ENCODE peak calls at places on chromosome 17, in eight cellular contexts. N is SK-N-SH, M is K562, L is GM23248, Q is mammary epithelial cell, R is neural progenitor cell, K is fibroblast of lung, Z is H9. D is an unnamed sample. For H4K20me1 and H3K9me3, the result is how much of the 10 kb centered on the place peaks cover.

GRCh38 chr17:63555475-63556156 is 5.3 kb downstream of the DCAF7 start:
- DNase-seq in N (no peak), M (no peak), L (no peak), Q (no peak), R (no peak), K (no peak), Z (no peak), D (no peak)

GRCh38 chr17:79192503-79193500 is 118.2 kb downstream of the ENGASE start:
- DNase-seq in N (no peak), M (peak), L (peak), Q (peak), R (peak), K (peak), Z (peak), D (peak)

GRCh38 chr17:66353937-66354401 is 51.6 kb downstream of the PRKCA start:
- DNase-seq in N (no peak), M (no peak), L (peak), Q (no peak), R (no peak), K (peak), Z (no peak), D (no peak)

GRCh38 chr17:11871773-11872172 is 125.5 kb downstream of the ZNF18 start:
- DNase-seq in N (peak), M (peak), L (no peak), Q (no peak), R (no peak), K (no peak), Z (no peak), D (no peak)

GRCh38 chr17:70137451-70138230 is 31.7 kb upstream of the KCNJ2 start:
- DNase-seq in N (no peak), M (no peak), L (peak), Q (peak), R (no peak), K (peak), Z (no peak), D (peak)

GRCh38 chr17:76000016-76000754 is 470 bp upstream of the CDK3 start:
- DNase-seq in N (peak), M (peak), L (peak), Q (no peak), R (peak), K (peak), Z (peak), D (peak)

GRCh38 chr17:66533572-66533971 is 231.2 kb downstream of the PRKCA start:
- DNase-seq in N (peak), M (no peak), L (no peak), Q (no peak), R (peak), K (peak), Z (peak), D (no peak)

GRCh38 chr17:78442648-78443128 is 64.2 kb downstream of the PGS1 start:
- DNase-seq in N (no peak), M (no peak), L (peak), Q (no peak), R (no peak), K (peak), Z (no peak), D (no peak)

GRCh38 chr17:57875109-57876022 is 25.5 kb upstream of the MRPS23 start:
- DNase-seq in N (peak), M (no peak), L (peak), Q (peak), R (peak), K (peak), Z (peak), D (no peak)

GRCh38 chr17:38870259-38871165 is 654 bp downstream of the LASP1 start:
- DNase-seq in N (peak), M (peak), L (peak), Q (peak), R (peak), K (peak), Z (peak), D (peak)

GRCh38 chr17:68260051-68260762 is 12.4 kb downstream of the AMZ2 start:
- DNase-seq in N (no peak), M (no peak), L (no peak), Q (no peak), R (no peak), K (no peak), Z (no peak), D (no peak)

GRCh38 chr17:75209061-75209460 is 3.6 kb downstream of the NUP85 start:
- DNase-seq in N (no peak), M (no peak), L (no peak), Q (no peak), R (no peak), K (no peak), Z (no peak), D (no peak)

GRCh38 chr17:67693811-67694210 is 23.9 kb upstream of the NOL11 start:
- DNase-seq in N (no peak), M (no peak), L (no peak), Q (no peak), R (no peak), K (no peak), Z (no peak), D (no peak)

GRCh38 chr17:10210151-10210574 is 11.8 kb upstream of the GAS7 start:
- DNase-seq in N (no peak), M (no peak), L (no peak), Q (peak), R (no peak), K (peak), Z (peak), D (no peak)

GRCh38 chr17:68909066-68909465 is 46.1 kb downstream of the ABCA8 start:
- DNase-seq in N (no peak), M (no peak), L (peak), Q (peak), R (no peak), K (peak), Z (no peak), D (peak)

GRCh38 chr17:76673729-76674128 is 30.2 kb upstream of the ST6GALNAC1 start:
- DNase-seq in N (peak), M (no peak), L (peak), Q (no peak), R (no peak), K (no peak), Z (no peak), D (no peak)

GRCh38 chr17:57636985-57637667 is 108.0 kb downstream of the CCDC182 start:
- DNase-seq in N (no peak), M (no peak), L (no peak), Q (peak), R (no peak), K (peak), Z (no peak), D (peak)

GRCh38 chr17:3482851-3483250 is 7.1 kb downstream of the ASPA start:
- DNase-seq in N (no peak), M (no peak), L (no peak), Q (no peak), R (no peak), K (no peak), Z (peak), D (no peak)

GRCh38 chr17:40610359-40610758 is 37.3 kb downstream of the SMARCE1 start:
- DNase-seq in N (no peak), M (no peak), L (no peak), Q (no peak), R (no peak), K (no peak), Z (no peak), D (no peak)

GRCh38 chr17:77147357-77147801 is 6.6 kb downstream of the SEC14L1 start:
- DNase-seq in N (no peak), M (no peak), L (no peak), Q (no peak), R (no peak), K (no peak), Z (no peak), D (peak)

GRCh38 chr17:28547623-28548416 is 4.6 kb downstream of the UNC119 start:
- DNase-seq in N (peak), M (peak), L (peak), Q (peak), R (peak), K (peak), Z (peak), D (peak)

GRCh38 chr17:1315891-1316403 is 36.5 kb downstream of the TRARG1 start:
- DNase-seq in N (no peak), M (no peak), L (no peak), Q (no peak), R (no peak), K (no peak), Z (no peak), D (no peak)

GRCh38 chr17:2412561-2413021 is 11.7 kb upstream of the MNT start:
- DNase-seq in N (peak), M (no peak), L (peak), Q (no peak), R (peak), K (peak), Z (peak), D (no peak)

GRCh38 chr17:4087911-4088693 is 54.7 kb downstream of the ZZEF1 start:
- DNase-seq in N (no peak), M (no peak), L (peak), Q (peak), R (no peak), K (no peak), Z (no peak), D (no peak)

GRCh38 chr17:885971-886571 is 93.5 kb downstream of the NXN start:
- DNase-seq in N (no peak), M (no peak), L (no peak), Q (no peak), R (no peak), K (peak), Z (no peak), D (no peak)

GRCh38 chr17:28177351-28177750 is 134.9 kb downstream of the NLK start:
- DNase-seq in N (no peak), M (no peak), L (no peak), Q (no peak), R (no peak), K (no peak), Z (no peak), D (no peak)

GRCh38 chr17:39194089-39194984 is 3.1 kb downstream of the CACNB1 start:
- DNase-seq in N (peak), M (peak), L (peak), Q (no peak), R (peak), K (peak), Z (peak), D (no peak)

GRCh38 chr17:46264456-46265198 is 30.3 kb upstream of the LRRC37A start:
- DNase-seq in N (peak), M (peak), L (peak), Q (peak), R (no peak), K (peak), Z (peak), D (no peak)

GRCh38 chr17:59746849-59747445 is 39.5 kb downstream of the VMP1 start:
- DNase-seq in N (peak), M (peak), L (peak), Q (peak), R (peak), K (peak), Z (no peak), D (peak)

GRCh38 chr17:43767053-43767712 is 8.6 kb upstream of the SOST start:
- DNase-seq in N (no peak), M (no peak), L (no peak), Q (no peak), R (no peak), K (no peak), Z (no peak), D (no peak)

GRCh38 chr17:59618894-59619312 is 792 bp upstream of the CLTC start:
- DNase-seq in N (peak), M (peak), L (no peak), Q (no peak), R (peak), K (no peak), Z (no peak), D (no peak)

GRCh38 chr17:80303824-80304223 is 43.2 kb downstream of the RNF213 start:
- DNase-seq in N (no peak), M (no peak), L (no peak), Q (no peak), R (no peak), K (no peak), Z (no peak), D (no peak)

GRCh38 chr17:45314761-45315549 is 1.9 kb downstream of the MAP3K14 start:
- DNase-seq in N (no peak), M (no peak), L (peak), Q (no peak), R (no peak), K (no peak), Z (no peak), D (peak)

GRCh38 chr17:7136266-7136877 is 21.8 kb upstream of the ASGR2 start:
- DNase-seq in N (peak), M (peak), L (peak), Q (peak), R (peak), K (peak), Z (no peak), D (peak)

GRCh38 chr17:32854177-32854576 is 22.7 kb downstream of the MYO1D start:
- DNase-seq in N (no peak), M (no peak), L (peak), Q (peak), R (no peak), K (no peak), Z (no peak), D (no peak)

GRCh38 chr17:36975922-36976515 is 27.3 kb downstream of the AATF start:
- DNase-seq in N (no peak), M (no peak), L (no peak), Q (peak), R (no peak), K (no peak), Z (no peak), D (no peak)
- H4K20me1 ChIP-seq in N (under half), M (under half), L (under half), Q (under half), R (under half), K (under half), Z (under half), D (under half)

GRCh38 chr17:22441776-22442175 is 749.5 kb downstream of the KCNJ18 start:
- DNase-seq in N (no peak), M (no peak), L (no peak), Q (no peak), R (no peak), K (no peak), Z (no peak), D (no peak)
- H3K9me3 ChIP-seq in N (under half), M (under half), L (under half), Q (under half), R (under half), K (under half), Z (half or more), D (under half)

GRCh38 chr17:81924557-81925532 is 2.7 kb downstream of the MAFG start:
- DNase-seq in N (no peak), M (peak), L (no peak), Q (no peak), R (peak), K (no peak), Z (peak), D (no peak)

GRCh38 chr17:81927145-81927652 is 336 bp downstream of the MAFG start:
- DNase-seq in N (no peak), M (no peak), L (no peak), Q (no peak), R (no peak), K (no peak), Z (no peak), D (peak)

GRCh38 chr17:81925860-81926450 is 1.6 kb downstream of the MAFG start:
- DNase-seq in N (no peak), M (no peak), L (peak), Q (no peak), R (no peak), K (no peak), Z (no peak), D (no peak)

GRCh38 chr17:81927653-81928496 is at the start of gene MAFG:
- DNase-seq in N (peak), M (peak), L (peak), Q (peak), R (peak), K (peak), Z (peak), D (peak)

DNA sequence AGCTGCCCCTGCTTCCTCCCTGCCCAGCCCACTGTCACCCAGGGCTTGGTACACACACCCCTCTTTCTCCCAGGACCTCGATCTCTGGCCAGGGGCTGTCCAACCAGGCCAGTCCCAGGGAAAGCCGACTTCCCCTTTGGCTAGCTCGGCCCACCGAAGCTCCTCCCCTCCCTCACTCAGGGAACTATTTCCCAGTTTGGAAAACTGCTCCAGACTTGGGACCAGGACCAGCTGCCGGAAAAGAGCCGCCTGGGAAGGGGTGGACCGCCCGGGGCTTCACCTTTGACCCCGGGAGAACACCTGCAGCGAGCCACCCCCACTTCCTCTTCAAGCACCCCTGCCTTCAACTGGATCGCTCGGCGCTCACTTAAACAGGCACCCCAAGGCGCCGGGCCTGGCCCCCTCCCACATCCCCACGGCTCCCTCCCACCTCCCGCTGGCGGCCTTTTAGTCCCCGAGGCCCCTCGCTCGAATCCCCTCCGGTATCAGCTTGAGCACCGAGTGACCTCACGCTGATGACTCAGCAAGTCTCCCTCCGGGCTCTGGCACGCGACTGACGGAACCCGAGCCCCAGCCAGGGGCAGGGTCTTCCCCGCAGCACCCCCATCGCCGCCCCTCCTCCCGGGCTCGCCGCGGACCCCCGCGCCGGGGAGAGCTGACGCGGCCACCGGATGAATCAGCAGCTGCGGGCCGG is 937 bp downstream of the MAFG start:
- DNase-seq in N (peak), M (peak), L (peak), Q (peak), R (peak), K (peak), Z (peak), D (peak)
- H4K20me1 ChIP-seq in N (under half), M (under half), L (under half), Q (under half), R (half or more), K (under half), Z (under half), D (under half)

DNA sequence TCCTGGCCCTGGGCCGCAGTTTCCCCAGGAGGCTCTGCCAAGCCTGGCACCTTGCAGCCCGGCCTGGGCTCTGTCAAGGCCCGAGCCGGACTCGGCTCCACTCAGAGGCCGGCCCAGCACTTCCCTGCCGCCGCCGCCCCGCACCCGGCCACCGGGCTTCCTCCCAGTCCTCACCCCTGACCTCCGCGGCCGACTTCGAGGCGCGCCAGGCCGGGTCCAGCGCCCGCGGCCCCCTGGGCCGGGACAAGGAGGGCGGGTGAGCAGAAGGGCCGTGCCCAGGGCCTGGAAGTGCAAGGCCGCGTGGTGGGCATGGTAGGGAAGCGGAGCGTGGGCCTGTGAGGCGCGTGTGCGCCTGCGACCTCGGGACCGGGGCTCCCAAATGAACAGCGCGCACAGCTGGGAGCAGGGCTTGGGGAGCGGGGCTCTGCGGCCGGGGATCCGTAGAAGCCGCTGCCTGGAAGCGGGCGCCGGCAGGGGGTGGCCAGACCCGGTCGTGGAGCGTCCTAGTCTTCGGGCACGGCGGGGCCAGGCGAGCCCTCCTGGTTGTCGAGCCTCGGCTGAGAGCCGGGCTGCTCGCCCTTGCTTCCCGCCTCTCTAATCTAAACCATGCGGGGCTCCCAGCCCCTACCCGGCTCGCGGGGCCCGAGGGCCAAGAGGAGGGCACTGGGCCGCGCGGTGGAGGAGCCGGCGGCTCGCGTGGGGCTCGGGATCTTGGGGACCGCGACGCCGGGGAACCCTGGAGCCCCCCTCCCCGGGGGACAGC is 503 bp upstream of the TBX4 start:
- DNase-seq in N (no peak), M (no peak), L (peak), Q (no peak), R (peak), K (peak), Z (peak), D (no peak)
- H3K9me3 ChIP-seq in N (under half), M (under half), L (under half), Q (under half), R (under half), K (under half), Z (under half), D (under half)

GRCh38 chr17:34909040-34909439 is 52.2 kb downstream of the CCT6B start:
- DNase-seq in N (no peak), M (no peak), L (no peak), Q (no peak), R (no peak), K (no peak), Z (no peak), D (no peak)
- H4K20me1 ChIP-seq in N (under half), M (under half), L (under half), Q (under half), R (under half), K (under half), Z (under half), D (under half)

GRCh38 chr17:61701978-61702377 is 111.0 kb upstream of the NACA2 start:
- DNase-seq in N (no peak), M (no peak), L (no peak), Q (no peak), R (no peak), K (no peak), Z (no peak), D (no peak)
- H3K9me3 ChIP-seq in N (under half), M (under half), L (under half), Q (under half), R (under half), K (under half), Z (under half), D (under half)

GRCh38 chr17:42372142-42372541 is 16.1 kb downstream of the STAT3 start:
- DNase-seq in N (no peak), M (no peak), L (no peak), Q (no peak), R (no peak), K (no peak), Z (no peak), D (no peak)

GRCh38 chr17:42378597-42379594 is 9.3 kb downstream of the STAT3 start:
- DNase-seq in N (no peak), M (no peak), L (peak), Q (peak), R (no peak), K (peak), Z (no peak), D (peak)

GRCh38 chr17:42373896-42374295 is 14.3 kb downstream of the STAT3 start:
- DNase-seq in N (no peak), M (no peak), L (no peak), Q (no peak), R (no peak), K (no peak), Z (no peak), D (no peak)
- H4K20me1 ChIP-seq in N (under half), M (under half), L (under half), Q (under half), R (under half), K (under half), Z (under half), D (under half)

GRCh38 chr17:27086526-27086925 is 207.4 kb upstream of the WSB1 start:
- DNase-seq in N (no peak), M (no peak), L (no peak), Q (no peak), R (no peak), K (no peak), Z (no peak), D (no peak)
- H3K9me3 ChIP-seq in N (under half), M (under half), L (under half), Q (under half), R (under half), K (under half), Z (half or more), D (under half)